ENCODE peak calls at places on chromosomes 4 and X, in five cellular contexts. X is DND-41, O is sigmoid colon, D is body of pancreas, V is GM23338. Q is an unnamed sample. For H3K27me3, the result is how much of the 10 kb centered on the place peaks cover.

GRCh38 chrX:23332888-23333821 is 1.5 kb upstream of the PTCHD1 start:
- DNase-seq in D (no peak), X (no peak), V (peak), O (no peak), Q (no peak)

GRCh38 chr4:8079916-8080753 is 78.5 kb downstream of the ABLIM2 start:
- DNase-seq in D (no peak), X (no peak), V (no peak), O (no peak), Q (no peak)

GRCh38 chr4:153465583-153465921 is 608 bp upstream of the TMEM131L start:
- DNase-seq in V (peak), D (peak), X (peak), O (peak), Q (no peak)

GRCh38 chr4:23083391-23083790 is 390.7 kb downstream of the GBA3 start:
- DNase-seq in O (no peak), V (no peak), X (no peak), D (no peak), Q (no peak)

GRCh38 chr4:1469596-1470392 is 63.6 kb upstream of the NKX1-1 start:
- DNase-seq in X (no peak), V (no peak), O (no peak), D (no peak), Q (no peak)

GRCh38 chr4:56653461-56654237 is 27.4 kb downstream of the HOPX start:
- DNase-seq in V (peak), D (no peak), O (no peak), X (peak), Q (no peak)

GRCh38 chr4:20629180-20630115 is 70.8 kb upstream of the PACRGL start:
- DNase-seq in D (no peak), O (no peak), X (no peak), V (no peak), Q (no peak)

GRCh38 chr4:112552668-112553067 is 36.7 kb upstream of the NEUROG2 start:
- DNase-seq in V (no peak), X (no peak), D (no peak), O (no peak), Q (no peak)

GRCh38 chr4:159352609-159353008 is 249.7 kb downstream of the RAPGEF2 start:
- DNase-seq in V (no peak), X (no peak), D (no peak), O (no peak), Q (no peak)

GRCh38 chrX:8731579-8732395 is at the start of gene ANOS1:
- DNase-seq in O (peak), V (peak), D (peak), X (no peak), Q (no peak)

GRCh38 chr4:38132140-38132673 is 172.0 kb downstream of the PTTG2 start:
- DNase-seq in X (peak), V (peak), O (peak), D (peak), Q (peak)

GRCh38 chr4:38062088-38062893 is 102.1 kb downstream of the PTTG2 start:
- DNase-seq in X (peak), O (peak), D (peak), V (peak), Q (peak)

GRCh38 chrX:24494544-24495113 is 29.5 kb downstream of the PDK3 start:
- DNase-seq in V (no peak), O (peak), D (peak), X (peak), Q (no peak)

GRCh38 chr4:32789026-32789608 is 2068.9 kb downstream of the PCDH7 start:
- DNase-seq in O (no peak), D (no peak), X (no peak), V (no peak), Q (no peak)

GRCh38 chr4:156971623-156972369 is at the start of gene PDGFC:
- DNase-seq in V (peak), O (peak), D (peak), X (no peak), Q (no peak)

GRCh38 chr4:1098311-1098925 is 14.9 kb downstream of the RNF212 start:
- DNase-seq in X (no peak), D (no peak), V (no peak), O (no peak), Q (no peak)

GRCh38 chr4:89024051-89024675 is 32.8 kb downstream of the FAM13A start:
- DNase-seq in V (peak), O (peak), D (peak), X (peak), Q (peak)

GRCh38 chr4:80989921-80990544 is 40.5 kb upstream of the BMP3 start:
- DNase-seq in V (peak), X (peak), D (peak), O (no peak), Q (no peak)

GRCh38 chr4:123744664-123745290 is 348.2 kb downstream of the SPRY1 start:
- DNase-seq in D (peak), X (no peak), O (peak), V (no peak), Q (no peak)

GRCh38 chr4:53196195-53196641 is 169.6 kb downstream of the SCFD2 start:
- DNase-seq in D (no peak), V (no peak), O (no peak), X (no peak), Q (no peak)

GRCh38 chr4:161498155-161498554 is 665.6 kb downstream of the FSTL5 start:
- DNase-seq in X (no peak), D (no peak), V (no peak), O (no peak), Q (no peak)

GRCh38 chrX:103253608-103254007 is 1.3 kb downstream of the TCEAL8 start:
- DNase-seq in D (no peak), O (no peak), V (no peak), X (no peak), Q (no peak)
- H3K27ac ChIP-seq in D (no peak), O (peak), V (peak), X (peak), Q (peak)

DNA sequence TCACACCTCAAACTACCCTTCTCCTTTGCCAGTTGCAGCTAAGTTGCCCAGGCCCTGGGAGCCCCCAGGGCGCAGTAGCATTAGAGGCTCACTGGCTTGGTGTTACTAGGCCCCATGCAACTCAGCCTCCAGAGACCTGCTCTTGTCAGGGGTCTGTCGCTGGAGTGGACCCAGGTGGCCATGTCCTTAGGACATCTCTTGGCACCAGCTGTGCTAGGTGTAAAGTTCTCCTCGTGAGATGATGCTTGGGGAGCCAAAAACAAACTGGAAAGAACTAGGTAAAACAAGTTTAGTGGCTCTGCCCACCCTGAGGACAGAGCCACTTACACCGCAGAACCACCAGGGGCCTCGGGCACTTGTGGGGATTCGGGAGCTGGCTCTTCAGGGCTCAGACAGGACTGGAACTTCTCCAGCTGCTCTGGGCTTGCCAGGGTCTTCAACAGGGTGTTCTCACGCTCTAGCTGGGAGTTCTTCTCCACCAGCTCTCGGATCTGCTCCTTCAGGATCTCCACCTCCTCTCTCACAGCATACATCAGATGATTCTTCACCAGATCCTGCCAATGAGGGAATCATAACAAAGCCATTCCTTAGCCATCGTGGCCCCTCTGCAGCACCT is 61.3 kb downstream of the TSC22D3 start:
- DNase-seq in D (no peak), X (no peak), O (no peak), V (no peak), Q (no peak)
- TF ChIP-seq CTCF in D (no peak), X (no peak), O (no peak), V (no peak), Q (no peak)

DNA sequence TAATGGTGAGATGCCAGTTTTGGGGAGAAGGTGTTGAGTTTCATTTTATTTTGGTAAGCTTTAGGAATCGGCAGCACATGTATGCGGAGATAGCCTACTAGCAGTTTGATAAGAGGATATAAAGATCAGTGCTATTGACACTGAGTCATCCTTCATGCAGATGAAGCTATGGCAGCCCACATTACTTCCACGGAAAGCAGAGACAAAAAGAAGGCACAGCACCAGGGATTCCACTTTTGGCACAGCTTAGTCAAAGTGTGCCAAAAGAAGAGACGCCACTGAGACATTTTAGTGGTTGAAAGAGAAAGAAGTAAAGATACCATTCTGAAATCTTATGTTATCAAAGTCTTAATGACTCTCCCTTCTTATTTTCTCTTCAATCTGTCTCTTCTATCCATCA is 103.8 kb downstream of the GABRB1 start:
- DNase-seq in X (no peak), V (no peak), D (no peak), O (no peak), Q (no peak)
- H3K27me3 ChIP-seq in X (under half), V (under half), D (under half), O (under half), Q (under half)

DNA sequence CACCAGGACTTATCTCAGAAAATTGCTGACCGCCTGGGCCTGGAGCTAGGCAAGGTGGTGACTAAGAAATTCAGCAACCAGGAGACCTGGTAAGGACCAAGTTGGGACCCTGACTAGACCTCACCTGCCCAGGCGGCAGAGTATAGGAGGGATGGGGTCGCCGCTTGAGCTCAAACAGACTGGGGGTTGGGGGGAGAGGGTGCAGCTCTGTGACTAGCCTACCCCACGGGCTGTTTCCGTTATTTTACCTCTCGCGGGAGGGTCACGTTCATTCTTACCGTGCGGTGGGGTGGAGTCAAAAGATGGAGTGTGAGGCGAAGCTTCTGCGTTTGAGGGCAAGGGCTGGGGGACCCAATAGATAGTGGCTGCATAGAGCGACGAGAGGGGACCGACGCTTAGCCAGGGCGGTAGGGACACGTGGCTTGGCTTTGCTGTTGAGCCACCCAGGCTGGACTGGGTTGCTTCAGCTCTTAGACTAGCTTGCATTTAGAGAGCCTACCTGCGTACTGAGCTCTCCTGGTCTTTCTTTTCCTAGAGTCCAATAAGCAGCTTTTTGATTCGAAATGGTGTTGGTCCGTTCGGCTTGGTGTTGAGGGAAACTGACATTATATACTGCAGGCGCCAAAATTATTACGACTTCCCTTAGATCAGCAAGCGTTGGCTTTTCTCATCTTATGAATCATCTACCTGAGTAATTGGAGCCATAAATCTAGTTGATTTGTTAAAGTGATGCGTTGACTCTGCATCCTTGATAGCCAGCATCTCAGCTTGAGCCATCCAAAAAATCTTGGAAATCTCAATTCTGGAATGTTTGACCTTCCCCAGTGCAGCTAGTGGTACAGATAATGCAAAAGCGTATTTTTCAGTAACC is 587 bp downstream of the PRPS1 start:
- DNase-seq in D (peak), O (no peak), V (peak), X (peak), Q (peak)
- H3K27ac ChIP-seq in D (peak), O (peak), V (peak), X (peak), Q (peak)

DNA sequence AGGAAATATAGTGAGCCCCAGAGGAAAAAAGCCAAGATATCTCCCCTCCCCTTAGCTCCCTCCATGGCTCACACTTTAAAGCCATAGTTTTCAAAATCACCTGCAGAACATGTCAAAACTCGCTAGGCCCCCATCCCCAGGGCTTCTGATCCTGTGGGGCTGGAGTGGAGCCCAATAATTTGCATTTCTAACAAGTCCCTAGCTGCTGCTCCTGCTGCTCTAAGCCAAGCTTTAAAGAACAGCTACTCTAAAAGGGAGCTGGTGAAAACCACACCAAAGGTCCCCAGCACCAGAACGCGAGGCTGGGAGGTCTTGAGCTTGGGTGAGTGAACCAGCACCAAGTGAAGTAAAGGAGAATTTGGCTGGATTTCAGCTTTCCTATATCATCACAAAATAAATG is 237.1 kb downstream of the ZNF674 start:
- DNase-seq in V (no peak), D (no peak), X (peak), O (no peak), Q (no peak)
- TF ChIP-seq CTCF in V (no peak), D (no peak), X (no peak), O (no peak), Q (no peak)

DNA sequence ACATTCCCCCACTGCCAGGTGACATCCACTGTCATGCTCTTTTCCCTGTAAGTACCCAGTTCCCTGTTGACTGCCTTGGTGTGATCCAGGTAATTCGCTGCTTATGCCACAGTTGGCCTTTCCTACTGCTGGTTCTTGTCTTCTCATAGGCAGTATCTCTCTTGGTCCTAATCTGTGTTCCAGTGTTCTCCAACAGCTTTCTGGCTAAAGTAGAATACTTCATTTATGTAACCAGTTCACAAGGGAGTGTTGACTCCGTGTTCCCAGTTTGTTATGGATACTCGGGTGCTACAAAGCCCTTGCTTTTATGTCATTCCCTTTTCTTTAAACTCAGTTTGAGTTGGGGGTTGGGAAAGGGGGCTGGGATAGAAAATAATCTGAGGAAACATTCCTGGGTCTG is 98.4 kb downstream of the RS1 start:
- DNase-seq in D (no peak), X (no peak), O (no peak), V (no peak), Q (no peak)
- H3K27me3 ChIP-seq in D (under half), X (under half), O (under half), V (under half), Q (under half)